ENCODE peak calls at places on chromosomes 16 and 17, in nine cellular contexts. F, K, U, T, J, Z, E, O and P are unnamed samples.

GRCh38 chr16:31072540-31073072 is 1.4 kb downstream of the ZNF668 start:
- DNase-seq in U (no peak), J (peak; percentile 41), F (peak; percentile 16), K (no peak), O (peak; percentile 72), T (peak; percentile 35), E (no peak), Z (no peak), P (no peak)

GRCh38 chr17:60356947-60357346 is 35.0 kb downstream of the USP32 start:
- DNase-seq in F (no peak), U (no peak), Z (no peak), O (peak; percentile 58), J (peak; percentile 39), K (no peak), E (no peak), T (no peak), P (no peak)

GRCh38 chr17:20063665-20064648 is 54.8 kb downstream of the SPECC1 start:
- DNase-seq in U (no peak), F (peak; percentile 51), J (peak; percentile 95), Z (peak; percentile 77), K (no peak), O (peak; percentile 92), E (no peak), T (peak; percentile 78), P (no peak)

GRCh38 chr17:44382917-44383316 is 6.5 kb downstream of the ITGA2B start:
- DNase-seq in U (no peak), Z (no peak), J (no peak), O (no peak), T (no peak), E (no peak), K (no peak), F (no peak), P (no peak)

GRCh38 chr16:24309222-24309905 is 53.2 kb downstream of the CACNG3 start:
- DNase-seq in E (no peak), F (no peak), Z (no peak), J (peak; percentile 0), K (no peak), T (peak; percentile 69), O (peak; percentile 70), U (no peak), P (no peak)

GRCh38 chr17:5238333-5238732 is 3.7 kb upstream of the SCIMP start:
- DNase-seq in U (no peak), O (no peak), T (no peak), K (no peak), Z (no peak), J (no peak), E (no peak), F (no peak), P (no peak)

GRCh38 chr17:81328489-81328888 is 33.4 kb upstream of the SLC38A10 start:
- DNase-seq in Z (no peak), K (no peak), F (no peak), O (no peak), T (no peak), U (no peak), J (no peak), E (no peak), P (no peak)

GRCh38 chr17:10033982-10034381 is 128.9 kb upstream of the RCVRN start:
- DNase-seq in E (no peak), U (no peak), K (no peak), Z (no peak), T (no peak), F (no peak), O (no peak), J (peak; percentile 51), P (no peak)

GRCh38 chr17:64326420-64327054 is 63.5 kb upstream of the TEX2 start:
- DNase-seq in J (peak; percentile 39), U (no peak), Z (no peak), O (peak; percentile 73), T (no peak), K (no peak), E (peak; percentile 26), F (no peak), P (no peak)

GRCh38 chr17:58531661-58532554 is 17.5 kb upstream of the MTMR4 start:
- DNase-seq in O (peak; percentile 76), K (no peak), Z (no peak), T (peak; percentile 60), F (peak; percentile 68), J (peak; percentile 23), E (peak; percentile 70), U (peak; percentile 23), P (peak; percentile 42)

GRCh38 chr16:78748471-78748929 is 649.0 kb downstream of the WWOX start:
- DNase-seq in F (no peak), U (no peak), T (no peak), J (no peak), E (no peak), O (no peak), K (no peak), Z (no peak), P (no peak)

GRCh38 chr17:34259151-34259550 is 4.1 kb downstream of the CCL2 start:
- DNase-seq in F (no peak), U (no peak), J (peak; percentile 87), T (no peak), K (no peak), O (no peak), E (no peak), Z (no peak), P (no peak)

GRCh38 chr16:894136-894535 is 76.6 kb downstream of the LMF1 start:
- DNase-seq in K (no peak), J (no peak), T (no peak), E (no peak), Z (no peak), O (no peak), U (no peak), F (no peak), P (no peak)

GRCh38 chr17:8887834-8888703 is 20.6 kb upstream of the PIK3R6 start:
- DNase-seq in F (no peak), E (no peak), Z (no peak), T (no peak), O (peak; percentile 86), K (no peak), J (peak; percentile 28), U (no peak), P (no peak)

GRCh38 chr17:4827399-4827798 is 5.7 kb upstream of the MINK1 start:
- DNase-seq in J (no peak), K (no peak), T (no peak), E (no peak), F (no peak), O (no peak), Z (no peak), U (no peak), P (no peak)

GRCh38 chr16:30136971-30137601 is 14.1 kb upstream of the MAPK3 start:
- DNase-seq in T (no peak), J (no peak), U (no peak), O (no peak), E (no peak), K (no peak), F (no peak), Z (no peak), P (no peak)

GRCh38 chr16:56355786-56356275 is 69.5 kb downstream of the AMFR start:
- DNase-seq in Z (no peak), K (no peak), J (no peak), F (no peak), T (no peak), E (peak; percentile 6), U (no peak), O (peak; percentile 54), P (no peak)

GRCh38 chr17:77107506-77108433 is 33.0 kb upstream of the SEC14L1 start:
- DNase-seq in Z (no peak), O (no peak), F (no peak), U (peak; percentile 46), K (no peak), T (no peak), J (peak; percentile 66), E (peak; percentile 55), P (no peak)

GRCh38 chr16:10608687-10609409 is 28.4 kb upstream of the EMP2 start:
- DNase-seq in E (no peak), J (peak; percentile 57), U (no peak), F (no peak), O (no peak), T (no peak), Z (no peak), K (no peak), P (no peak)

GRCh38 chr16:86200722-86201121 is 301.8 kb downstream of the IRF8 start:
- DNase-seq in T (no peak), U (no peak), O (no peak), Z (no peak), F (no peak), J (no peak), K (no peak), E (no peak), P (no peak)

GRCh38 chr17:28325221-28325620 is 6.2 kb downstream of the TMEM97 start:
- DNase-seq in J (no peak), Z (no peak), E (no peak), U (no peak), F (no peak), K (no peak), T (no peak), O (no peak), P (no peak)

GRCh38 chr17:40471856-40472732 is 28.8 kb downstream of the IGFBP4 start:
- DNase-seq in E (no peak), O (no peak), U (no peak), J (peak; percentile 52), K (no peak), T (no peak), Z (no peak), F (no peak), P (no peak)

GRCh38 chr17:82933006-82933310 is 93.1 kb upstream of the ZNF750 start:
- DNase-seq in K (no peak), U (no peak), Z (no peak), F (no peak), E (peak; percentile 4), J (no peak), T (no peak), O (no peak), P (no peak)

GRCh38 chr16:1194665-1195392 is 30.2 kb downstream of the TPSG1 start:
- DNase-seq in U (no peak), Z (no peak), J (no peak), O (peak; percentile 82), E (peak; percentile 29), T (no peak), K (no peak), F (no peak), P (peak; percentile 38)

GRCh38 chr16:82031116-82032084 is 3.7 kb upstream of the HSD17B2 start:
- DNase-seq in E (no peak), J (peak; percentile 83), U (no peak), F (no peak), T (peak; percentile 79), Z (peak; percentile 27), O (no peak), K (peak; percentile 0), P (no peak)

GRCh38 chr16:89574681-89575246 is 794 bp upstream of the CPNE7 start:
- DNase-seq in E (peak; percentile 49), O (no peak), U (no peak), J (peak; percentile 63), F (no peak), K (peak; percentile 13), Z (no peak), T (no peak), P (peak; percentile 52)

GRCh38 chr17:43169561-43170139 is 1.4 kb upstream of the NBR1 start:
- DNase-seq in E (peak; percentile 21), U (no peak), O (peak; percentile 63), J (peak; percentile 44), Z (no peak), F (peak; percentile 31), T (no peak), K (no peak), P (no peak)

GRCh38 chr16:56869513-56870270 is 4.7 kb downstream of the SLC12A3 start:
- DNase-seq in Z (no peak), E (peak; percentile 41), K (peak; percentile 31), F (no peak), O (no peak), U (no peak), T (peak; percentile 71), J (no peak), P (no peak)

GRCh38 chr17:69228576-69228975 is at the start of gene ABCA10:
- DNase-seq in J (peak; percentile 48), F (no peak), O (no peak), T (no peak), E (no peak), Z (no peak), U (no peak), K (no peak), P (no peak)

GRCh38 chr16:80938035-80938927 is 68.4 kb downstream of the CMC2 start:
- DNase-seq in F (no peak), U (no peak), J (peak; percentile 100), K (no peak), Z (peak; percentile 91), E (no peak), O (peak; percentile 90), T (peak; percentile 41), P (no peak)

GRCh38 chr16:74901606-74902005 is 83.3 kb downstream of the WDR59 start:
- DNase-seq in E (no peak), F (no peak), Z (no peak), O (no peak), U (no peak), K (no peak), J (no peak), T (no peak), P (no peak)